ENCODE peak calls at places on chromosomes 12 and 14, in eight cellular contexts. N, V, C, B, D, Z, Q and X are unnamed samples. For H3K4me1 and H3K27me3, the result is how much of the 10 kb centered on the place peaks cover.

GRCh38 chr14:85487215-85487614 is 42.7 kb upstream of the FLRT2 start:
- DNase-seq in C (no peak), B (no peak), Q (no peak), Z (no peak), N (no peak), V (no peak), D (no peak), X (no peak)

GRCh38 chr12:118183711-118184110 is 47.8 kb downstream of the PEBP1 start:
- DNase-seq in Q (no peak), N (no peak), C (no peak), Z (no peak), V (no peak), B (no peak), D (no peak), X (no peak)

GRCh38 chr12:62928632-62929031 is 6.3 kb downstream of the PPM1H start:
- DNase-seq in D (no peak), C (no peak), Z (no peak), Q (no peak), V (no peak), B (no peak), N (no peak), X (no peak)

GRCh38 chr14:101849640-101850039 is 88.1 kb downstream of the PPP2R5C start:
- DNase-seq in V (no peak), C (no peak), Q (no peak), D (no peak), Z (no peak), N (no peak), B (no peak), X (no peak)

GRCh38 chr12:62913380-62913779 is 21.6 kb downstream of the PPM1H start:
- DNase-seq in N (no peak), Z (no peak), C (no peak), Q (no peak), D (no peak), B (no peak), V (no peak), X (no peak)

GRCh38 chr12:113291586-113291985 is 43.3 kb downstream of the SLC8B1 start:
- DNase-seq in V (no peak), C (no peak), Z (no peak), B (no peak), Q (no peak), D (no peak), N (no peak), X (no peak)

GRCh38 chr14:23047042-23047634 is 5.1 kb downstream of the PSMB11 start:
- DNase-seq in B (no peak), Z (no peak), N (no peak), V (no peak), D (peak), C (no peak), Q (no peak), X (no peak)

GRCh38 chr14:35398095-35398584 is 6.4 kb downstream of the NFKBIA start:
- DNase-seq in Q (no peak), C (no peak), N (no peak), D (peak), Z (no peak), B (no peak), V (no peak), X (peak)

GRCh38 chr14:51609987-51610283 is 41.8 kb upstream of the FRMD6 start:
- DNase-seq in Z (no peak), N (no peak), V (no peak), C (no peak), B (peak), Q (no peak), D (no peak), X (no peak)

GRCh38 chr14:32075636-32076277 is 1.3 kb upstream of the ARHGAP5 start:
- DNase-seq in B (no peak), N (no peak), V (peak), Q (no peak), Z (no peak), D (peak), C (peak), X (peak)

GRCh38 chr14:22994762-22995275 is 12.5 kb upstream of the AJUBA start:
- DNase-seq in C (peak), D (peak), V (no peak), Q (peak), N (no peak), Z (no peak), B (peak), X (peak)

GRCh38 chr14:63178912-63179311 is 25.3 kb upstream of the RHOJ start:
- DNase-seq in Z (no peak), D (no peak), V (no peak), N (no peak), C (no peak), B (no peak), Q (no peak), X (no peak)

GRCh38 chr14:47821134-47821533 is 145.7 kb upstream of the MDGA2 start:
- DNase-seq in N (no peak), B (no peak), C (no peak), Q (no peak), V (no peak), D (no peak), Z (no peak), X (no peak)

GRCh38 chr12:58346032-58346632 is 404.8 kb downstream of the ATP23 start:
- DNase-seq in V (no peak), C (no peak), D (no peak), N (peak), B (peak), Z (no peak), Q (no peak), X (no peak)

GRCh38 chr12:50246873-50247612 is 36.3 kb downstream of the LIMA1 start:
- DNase-seq in B (peak), Q (peak), V (no peak), D (peak), N (peak), C (peak), Z (peak), X (peak)

GRCh38 chr12:47556219-47556618 is 149.6 kb downstream of the RPAP3 start:
- DNase-seq in D (no peak), N (no peak), C (no peak), V (no peak), Z (no peak), Q (no peak), B (no peak), X (no peak)

GRCh38 chr14:105088812-105089745 is 23.8 kb upstream of the GPR132 start:
- DNase-seq in Q (peak), V (peak), Z (peak), N (no peak), C (peak), B (no peak), D (peak), X (no peak)

GRCh38 chr12:13744566-13744965 is 236.8 kb downstream of the GRIN2B start:
- DNase-seq in Z (no peak), C (no peak), Q (no peak), D (no peak), V (no peak), B (no peak), N (no peak), X (no peak)

GRCh38 chr12:65126482-65126881 is 5.4 kb upstream of the WIF1 start:
- DNase-seq in C (no peak), N (no peak), V (no peak), Q (no peak), D (no peak), B (no peak), Z (no peak), X (no peak)

GRCh38 chr12:120490833-120491512 is 4.9 kb upstream of the DYNLL1 start:
- DNase-seq in D (no peak), B (no peak), Z (no peak), N (no peak), C (no peak), V (no peak), Q (no peak), X (no peak)

GRCh38 chr12:54007538-54008259 is 1.1 kb upstream of the HOXC8 start:
- DNase-seq in V (no peak), N (no peak), D (no peak), C (no peak), Z (no peak), B (no peak), Q (no peak), X (no peak)

GRCh38 chr12:89353188-89353822 is 1.0 kb upstream of the DUSP6 start:
- DNase-seq in N (peak), V (peak), B (no peak), Q (peak), Z (peak), D (peak), C (peak), X (peak)

GRCh38 chr14:24071144-24071697 is at the start of gene CPNE6:
- DNase-seq in C (no peak), B (no peak), Q (no peak), N (no peak), Z (no peak), V (no peak), D (no peak), X (no peak)

GRCh38 chr14:75375983-75376382 is 51.8 kb upstream of the JDP2 start:
- DNase-seq in D (no peak), V (peak), N (no peak), B (no peak), Z (no peak), Q (no peak), C (no peak), X (no peak)

GRCh38 chr12:83349907-83350611 is 663.4 kb downstream of the TMTC2 start:
- DNase-seq in N (no peak), C (no peak), Z (no peak), V (no peak), B (no peak), D (no peak), Q (no peak), X (no peak)

GRCh38 chr12:5000658-5001390 is 42.9 kb upstream of the KCNA5 start:
- DNase-seq in Q (no peak), Z (no peak), N (no peak), C (no peak), V (no peak), B (no peak), D (no peak), X (no peak)

GRCh38 chr14:70808402-70809237 is 693 bp downstream of the MAP3K9 start:
- DNase-seq in B (peak), N (no peak), Z (peak), V (peak), D (peak), C (peak), Q (peak), X (peak)

GRCh38 chr14:59484611-59485174 is 376 bp downstream of the JKAMP start:
- DNase-seq in Z (no peak), C (no peak), N (no peak), D (no peak), B (no peak), V (no peak), Q (no peak), X (no peak)

GRCh38 chr12:55818140-55818728 is 393 bp downstream of the ORMDL2 start:
- DNase-seq in B (peak), Q (no peak), C (peak), N (no peak), Z (no peak), D (no peak), V (no peak), X (no peak)

GRCh38 chr12:75657866-75658265 is 146.5 kb upstream of the KRR1 start:
- DNase-seq in Q (no peak), B (no peak), C (no peak), V (no peak), Z (no peak), D (no peak), N (no peak), X (no peak)

GRCh38 chr12:93476555-93476954 is 9.2 kb downstream of the MRPL42 start:
- DNase-seq in Q (no peak), N (no peak), C (no peak), Z (no peak), V (no peak), B (no peak), D (no peak), X (no peak)

GRCh38 chr14:32940066-32940651 is 1.5 kb downstream of the NPAS3 start:
- DNase-seq in D (no peak), N (no peak), Z (no peak), C (no peak), B (no peak), Q (no peak), V (no peak), X (peak)

GRCh38 chr14:43872752-43873655 is 634.1 kb downstream of the FSCB start:
- DNase-seq in Z (no peak), B (no peak), N (no peak), C (no peak), Q (no peak), D (no peak), V (no peak), X (no peak)

GRCh38 chr12:50055831-50056628 is 1.4 kb upstream of the ASIC1 start:
- DNase-seq in B (peak), Q (peak), C (no peak), N (peak), Z (no peak), V (no peak), D (peak), X (peak)

GRCh38 chr12:108313236-108313608 is 25.9 kb downstream of the CMKLR1 start:
- DNase-seq in D (no peak), Q (no peak), Z (no peak), N (no peak), B (no peak), C (no peak), V (no peak), X (no peak)
- H3K4me1 ChIP-seq in D (under half), Q (under half), Z (under half), N (under half), B (under half), C (under half), V (under half), X (under half)

GRCh38 chr14:90758959-90759358 is 57.3 kb downstream of the TTC7B start:
- DNase-seq in C (peak), Q (no peak), V (peak), B (no peak), N (no peak), D (peak), Z (peak), X (peak)
- TF ChIP-seq POLR2A in C (peak), Q (no peak), V (no peak), B (no peak), N (no peak), D (no peak), Z (no peak), X (no peak)

DNA sequence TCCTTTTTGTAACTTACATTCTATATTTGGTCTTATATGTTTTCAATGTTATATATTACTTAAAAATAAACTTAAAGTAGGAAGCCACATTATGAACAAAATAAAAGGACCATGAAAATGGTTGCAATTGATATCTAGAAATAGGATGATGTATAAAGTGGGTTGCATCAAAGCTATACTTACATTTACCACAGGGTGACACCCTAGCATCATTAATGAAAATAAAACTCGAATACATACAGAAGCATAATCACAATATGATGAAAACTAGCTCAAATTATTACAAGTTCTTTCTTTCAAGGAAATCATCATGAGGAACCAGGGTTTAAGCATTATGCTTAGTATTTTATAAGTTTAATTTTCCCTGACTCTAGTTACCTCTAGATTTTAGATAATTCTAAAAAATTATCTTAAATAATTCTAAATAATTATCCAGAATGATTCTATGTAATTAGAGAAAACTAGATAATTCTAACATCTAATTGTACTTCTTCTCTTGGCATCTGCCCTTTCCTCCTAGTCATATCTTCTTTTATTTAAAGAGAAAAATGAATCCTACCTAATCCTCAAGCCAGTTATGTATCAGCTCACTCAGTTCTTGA is 31.2 kb downstream of the TAS2R7 start:
- DNase-seq in B (peak), Q (no peak), D (no peak), N (peak), V (no peak), Z (no peak), C (no peak), X (no peak)
- H3K27me3 ChIP-seq in B (under half), Q (under half), D (under half), N (under half), V (under half), Z (under half), C (under half), X (under half)

GRCh38 chr12:123951467-123951866 is 21.2 kb downstream of the CCDC92 start:
- DNase-seq in Q (no peak), D (no peak), B (no peak), N (no peak), C (no peak), V (no peak), Z (no peak), X (no peak)

GRCh38 chr12:123956249-123956648 is 16.4 kb downstream of the CCDC92 start:
- DNase-seq in C (no peak), V (no peak), B (no peak), N (no peak), Z (no peak), D (no peak), Q (no peak), X (no peak)

GRCh38 chr12:123957191-123957590 is 15.4 kb downstream of the CCDC92 start:
- DNase-seq in N (no peak), Z (no peak), D (no peak), V (no peak), C (no peak), B (no peak), Q (no peak), X (no peak)

GRCh38 chr12:123952037-123952436 is 20.6 kb downstream of the CCDC92 start:
- DNase-seq in C (no peak), Q (no peak), B (no peak), V (no peak), D (no peak), N (no peak), Z (no peak), X (no peak)

GRCh38 chr12:123954647-123955350 is 17.8 kb downstream of the CCDC92 start:
- DNase-seq in B (no peak), D (no peak), Q (no peak), Z (no peak), N (no peak), V (no peak), C (no peak), X (no peak)
- H3K4me1 ChIP-seq in B (under half), D (under half), Q (under half), Z (under half), N (under half), V (under half), C (under half), X (under half)

GRCh38 chr12:46371718-46372130 is 849 bp downstream of the SLC38A2 start:
- DNase-seq in Z (peak), Q (peak), B (peak), D (peak), V (peak), C (peak), N (no peak), X (no peak)
- TF ChIP-seq POLR2A in Z (no peak), Q (no peak), B (no peak), D (no peak), V (peak), C (no peak), N (no peak), X (peak)